ENCODE peak calls at places on chromosomes 16 and 17, in eight cellular contexts. One of them, this sample, is unnamed.

GRCh38 chr17:30588798-30589247 is 111.6 kb downstream of the GOSR1 start:
- DNase-seq in OCI-LY7: no peak
- DNase-seq in CD8-positive, alpha-beta T cell: no peak
- DNase-seq in left ventricle myocardium inferior: no peak
- DNase-seq in fibroblast of the aortic adventitia: no peak
- DNase-seq in MM.1S: no peak
- DNase-seq in tibial artery: no peak
- DNase-seq in fibroblast of pulmonary artery: no peak
- DNase-seq in this sample: no peak

GRCh38 chr16:4349332-4349731 is 1.8 kb downstream of the PAM16 start:
- DNase-seq in OCI-LY7: no peak
- DNase-seq in CD8-positive, alpha-beta T cell: no peak
- DNase-seq in left ventricle myocardium inferior: no peak
- DNase-seq in fibroblast of the aortic adventitia: no peak
- DNase-seq in MM.1S: no peak
- DNase-seq in tibial artery: no peak
- DNase-seq in fibroblast of pulmonary artery: no peak
- DNase-seq in this sample: no peak

GRCh38 chr17:29918922-29919856 is 10.8 kb downstream of the SSH2 start:
- DNase-seq in OCI-LY7: no peak
- DNase-seq in CD8-positive, alpha-beta T cell: no peak
- DNase-seq in left ventricle myocardium inferior: no peak
- DNase-seq in fibroblast of the aortic adventitia: peak; percentile 51
- DNase-seq in MM.1S: no peak
- DNase-seq in tibial artery: no peak
- DNase-seq in fibroblast of pulmonary artery: peak; percentile 55
- DNase-seq in this sample: no peak

GRCh38 chr17:68356520-68356919 is 65.2 kb downstream of the ARSG start:
- DNase-seq in OCI-LY7: no peak
- DNase-seq in CD8-positive, alpha-beta T cell: peak; percentile 68
- DNase-seq in left ventricle myocardium inferior: no peak
- DNase-seq in fibroblast of the aortic adventitia: no peak
- DNase-seq in MM.1S: no peak
- DNase-seq in tibial artery: no peak
- DNase-seq in fibroblast of pulmonary artery: no peak
- DNase-seq in this sample: no peak

GRCh38 chr17:75525806-75526554 is 483 bp downstream of the LLGL2 start:
- DNase-seq in OCI-LY7: no peak
- DNase-seq in CD8-positive, alpha-beta T cell: peak; percentile 20
- DNase-seq in left ventricle myocardium inferior: no peak
- DNase-seq in fibroblast of the aortic adventitia: no peak
- DNase-seq in MM.1S: no peak
- DNase-seq in tibial artery: no peak
- DNase-seq in fibroblast of pulmonary artery: no peak
- DNase-seq in this sample: no peak

GRCh38 chr17:55743103-55743679 is 7.7 kb upstream of the PCTP start:
- DNase-seq in OCI-LY7: no peak
- DNase-seq in CD8-positive, alpha-beta T cell: no peak
- DNase-seq in left ventricle myocardium inferior: no peak
- DNase-seq in fibroblast of the aortic adventitia: peak; percentile 25
- DNase-seq in MM.1S: no peak
- DNase-seq in tibial artery: no peak
- DNase-seq in fibroblast of pulmonary artery: no peak
- DNase-seq in this sample: no peak

GRCh38 chr16:29877266-29877961 is 14.4 kb upstream of the CDIPT start:
- DNase-seq in OCI-LY7: peak; percentile 95
- DNase-seq in CD8-positive, alpha-beta T cell: peak; percentile 24
- DNase-seq in left ventricle myocardium inferior: no peak
- DNase-seq in fibroblast of the aortic adventitia: no peak
- DNase-seq in MM.1S: peak; percentile 65
- DNase-seq in tibial artery: no peak
- DNase-seq in fibroblast of pulmonary artery: peak; percentile 36
- DNase-seq in this sample: no peak

GRCh38 chr16:703406-703805 is 2.2 kb downstream of the FBXL16 start:
- DNase-seq in OCI-LY7: no peak
- DNase-seq in CD8-positive, alpha-beta T cell: no peak
- DNase-seq in left ventricle myocardium inferior: no peak
- DNase-seq in fibroblast of the aortic adventitia: no peak
- DNase-seq in MM.1S: no peak
- DNase-seq in tibial artery: no peak
- DNase-seq in fibroblast of pulmonary artery: no peak
- DNase-seq in this sample: no peak

GRCh38 chr16:76059701-76060100 is 217.5 kb upstream of the CNTNAP4 start:
- DNase-seq in OCI-LY7: no peak
- DNase-seq in CD8-positive, alpha-beta T cell: no peak
- DNase-seq in left ventricle myocardium inferior: no peak
- DNase-seq in fibroblast of the aortic adventitia: no peak
- DNase-seq in MM.1S: no peak
- DNase-seq in tibial artery: no peak
- DNase-seq in fibroblast of pulmonary artery: no peak
- DNase-seq in this sample: no peak

GRCh38 chr16:11139624-11140375 is 116.2 kb downstream of the SOCS1 start:
- DNase-seq in OCI-LY7: no peak
- DNase-seq in CD8-positive, alpha-beta T cell: peak; percentile 44
- DNase-seq in left ventricle myocardium inferior: no peak
- DNase-seq in fibroblast of the aortic adventitia: no peak
- DNase-seq in MM.1S: no peak
- DNase-seq in tibial artery: peak; percentile 66
- DNase-seq in fibroblast of pulmonary artery: no peak
- DNase-seq in this sample: no peak
- H3K4me3 ChIP-seq in OCI-LY7: no peak overlapping the region
- H3K4me3 ChIP-seq in CD8-positive, alpha-beta T cell: peak overlapping the region; percentile 25
- H3K4me3 ChIP-seq in left ventricle myocardium inferior: no peak overlapping the region
- H3K4me3 ChIP-seq in fibroblast of the aortic adventitia: no peak overlapping the region
- H3K4me3 ChIP-seq in MM.1S: no peak overlapping the region
- H3K4me3 ChIP-seq in tibial artery: no peak overlapping the region
- H3K4me3 ChIP-seq in fibroblast of pulmonary artery: no peak overlapping the region
- H3K4me3 ChIP-seq in this sample: no peak overlapping the region

GRCh38 chr17:81364278-81365147 is 30.7 kb upstream of the BAHCC1 start:
- DNase-seq in OCI-LY7: no peak
- DNase-seq in CD8-positive, alpha-beta T cell: no peak
- DNase-seq in left ventricle myocardium inferior: no peak
- DNase-seq in fibroblast of the aortic adventitia: no peak
- DNase-seq in MM.1S: no peak
- DNase-seq in tibial artery: no peak
- DNase-seq in fibroblast of pulmonary artery: no peak
- DNase-seq in this sample: no peak

GRCh38 chr17:81365601-81366585 is 29.4 kb upstream of the BAHCC1 start:
- DNase-seq in OCI-LY7: peak; percentile 46
- DNase-seq in CD8-positive, alpha-beta T cell: no peak
- DNase-seq in left ventricle myocardium inferior: no peak
- DNase-seq in fibroblast of the aortic adventitia: peak; percentile 84
- DNase-seq in MM.1S: no peak
- DNase-seq in tibial artery: no peak
- DNase-seq in fibroblast of pulmonary artery: peak; percentile 73
- DNase-seq in this sample: no peak

GRCh38 chr17:81367171-81367570 is 28.1 kb upstream of the BAHCC1 start:
- DNase-seq in OCI-LY7: no peak
- DNase-seq in CD8-positive, alpha-beta T cell: no peak
- DNase-seq in left ventricle myocardium inferior: no peak
- DNase-seq in fibroblast of the aortic adventitia: no peak
- DNase-seq in MM.1S: no peak
- DNase-seq in tibial artery: no peak
- DNase-seq in fibroblast of pulmonary artery: no peak
- DNase-seq in this sample: no peak

GRCh38 chr17:81366648-81367047 is 28.6 kb upstream of the BAHCC1 start:
- DNase-seq in OCI-LY7: no peak
- DNase-seq in CD8-positive, alpha-beta T cell: no peak
- DNase-seq in left ventricle myocardium inferior: no peak
- DNase-seq in fibroblast of the aortic adventitia: no peak
- DNase-seq in MM.1S: no peak
- DNase-seq in tibial artery: no peak
- DNase-seq in fibroblast of pulmonary artery: no peak
- DNase-seq in this sample: no peak

GRCh38 chr17:81365148-81365600 is 30.1 kb upstream of the BAHCC1 start:
- DNase-seq in OCI-LY7: no peak
- DNase-seq in CD8-positive, alpha-beta T cell: no peak
- DNase-seq in left ventricle myocardium inferior: no peak
- DNase-seq in fibroblast of the aortic adventitia: peak; percentile 64
- DNase-seq in MM.1S: no peak
- DNase-seq in tibial artery: no peak
- DNase-seq in fibroblast of pulmonary artery: peak; percentile 68
- DNase-seq in this sample: peak; percentile 46
- H3K4me3 ChIP-seq in OCI-LY7: no peak overlapping the region
- H3K4me3 ChIP-seq in CD8-positive, alpha-beta T cell: no peak overlapping the region
- H3K4me3 ChIP-seq in left ventricle myocardium inferior: peak overlapping the region; percentile 53
- H3K4me3 ChIP-seq in fibroblast of the aortic adventitia: peak overlapping the region; percentile 37
- H3K4me3 ChIP-seq in MM.1S: no peak overlapping the region
- H3K4me3 ChIP-seq in tibial artery: peak overlapping the region; percentile 21
- H3K4me3 ChIP-seq in fibroblast of pulmonary artery: peak overlapping the region; percentile 34
- H3K4me3 ChIP-seq in this sample: peak overlapping the region; percentile 35

DNA sequence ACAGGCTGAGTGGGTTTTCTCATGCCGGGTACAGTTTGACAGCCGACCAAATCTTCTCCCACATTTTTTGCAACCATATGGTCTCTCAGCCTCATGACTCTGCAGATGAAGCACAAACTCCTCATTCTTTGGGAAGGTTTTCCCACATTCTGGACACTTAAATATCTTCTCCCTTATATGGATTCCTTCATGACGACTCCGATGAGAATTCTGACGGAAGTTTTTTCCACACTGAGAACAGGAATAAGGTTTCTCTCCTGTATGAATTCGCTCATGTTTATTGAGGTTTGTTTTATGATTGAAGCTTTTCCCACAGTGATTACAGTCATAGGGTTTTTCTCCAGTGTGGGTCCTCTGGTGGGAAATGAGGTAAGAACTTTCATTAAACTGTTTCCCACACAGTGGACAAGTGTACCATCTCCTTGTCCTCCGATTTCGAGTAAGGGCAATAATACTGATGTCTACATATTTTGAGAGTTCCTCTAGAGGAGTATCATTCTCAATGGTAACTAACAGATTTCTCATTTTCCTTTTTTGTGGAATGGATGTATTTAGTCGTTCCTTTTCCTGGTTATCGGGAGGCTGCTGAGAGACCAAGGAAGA is 10.9 kb downstream of the ZNF200 start:
- DNase-seq in OCI-LY7: no peak
- DNase-seq in CD8-positive, alpha-beta T cell: no peak
- DNase-seq in left ventricle myocardium inferior: no peak
- DNase-seq in fibroblast of the aortic adventitia: peak; percentile 4
- DNase-seq in MM.1S: no peak
- DNase-seq in tibial artery: no peak
- DNase-seq in fibroblast of pulmonary artery: peak; percentile 14
- DNase-seq in this sample: no peak
- H3K4me3 ChIP-seq in OCI-LY7: no peak overlapping the region
- H3K4me3 ChIP-seq in CD8-positive, alpha-beta T cell: no peak overlapping the region
- H3K4me3 ChIP-seq in left ventricle myocardium inferior: no peak overlapping the region
- H3K4me3 ChIP-seq in fibroblast of the aortic adventitia: no peak overlapping the region
- H3K4me3 ChIP-seq in MM.1S: no peak overlapping the region
- H3K4me3 ChIP-seq in tibial artery: no peak overlapping the region
- H3K4me3 ChIP-seq in fibroblast of pulmonary artery: no peak overlapping the region
- H3K4me3 ChIP-seq in this sample: no peak overlapping the region

DNA sequence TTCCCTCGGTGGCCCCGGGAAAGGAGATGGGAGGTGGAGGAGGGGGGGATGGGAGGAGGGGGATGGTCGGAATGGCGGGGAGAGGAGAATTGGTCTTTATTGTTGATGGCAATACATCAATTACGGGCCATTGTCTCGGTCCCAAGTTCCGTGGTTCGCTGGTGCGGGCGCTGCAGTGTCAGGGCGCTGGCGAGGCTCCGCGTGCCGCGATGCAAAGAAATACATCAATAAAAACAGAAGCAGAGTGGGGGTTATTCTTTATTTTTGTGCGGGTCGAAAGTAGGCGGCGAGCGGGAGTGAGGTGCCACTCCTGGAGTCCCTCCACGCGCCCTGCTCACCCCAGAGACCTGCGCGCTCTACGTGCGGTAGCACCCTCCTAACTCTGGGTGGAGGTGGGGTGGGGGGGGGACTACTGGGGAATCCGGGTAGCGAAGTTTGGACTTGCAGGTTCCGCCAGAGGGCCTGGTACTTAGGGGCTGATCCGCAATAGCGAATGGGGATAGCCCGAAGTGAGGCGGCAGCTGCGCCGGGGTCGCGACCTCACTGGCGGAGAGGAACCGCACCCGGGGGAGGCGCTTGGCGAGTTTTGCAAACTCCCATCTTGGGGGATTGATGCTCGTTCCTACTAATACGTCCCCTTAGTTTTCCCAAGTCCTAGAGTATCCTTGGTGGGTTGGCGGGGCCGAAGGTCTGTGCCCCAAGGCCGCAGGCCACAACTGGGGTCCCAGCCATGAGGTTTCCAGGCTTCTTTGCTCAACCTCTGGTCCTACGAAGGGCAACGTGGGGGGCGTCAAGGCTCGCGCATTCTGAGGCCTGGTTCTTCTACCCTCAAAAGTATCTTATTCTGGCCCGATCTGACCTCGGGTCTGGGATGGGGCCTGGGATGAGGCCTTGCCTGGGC is 3.5 kb upstream of the SALL1 start:
- DNase-seq in OCI-LY7: no peak
- DNase-seq in CD8-positive, alpha-beta T cell: no peak
- DNase-seq in left ventricle myocardium inferior: no peak
- DNase-seq in fibroblast of the aortic adventitia: no peak
- DNase-seq in MM.1S: no peak
- DNase-seq in tibial artery: no peak
- DNase-seq in fibroblast of pulmonary artery: no peak
- DNase-seq in this sample: no peak
- H3K4me3 ChIP-seq in OCI-LY7: no peak overlapping the region
- H3K4me3 ChIP-seq in CD8-positive, alpha-beta T cell: no peak overlapping the region
- H3K4me3 ChIP-seq in left ventricle myocardium inferior: peak overlapping the region; percentile 48
- H3K4me3 ChIP-seq in fibroblast of the aortic adventitia: peak overlapping the region; percentile 45
- H3K4me3 ChIP-seq in MM.1S: peak overlapping the region; percentile 41
- H3K4me3 ChIP-seq in tibial artery: no peak overlapping the region
- H3K4me3 ChIP-seq in fibroblast of pulmonary artery: no peak overlapping the region
- H3K4me3 ChIP-seq in this sample: peak overlapping the region; percentile 76

GRCh38 chr16:71645450-71645849 is 19.5 kb downstream of the MARVELD3 start:
- DNase-seq in OCI-LY7: peak; percentile 52
- DNase-seq in CD8-positive, alpha-beta T cell: no peak
- DNase-seq in left ventricle myocardium inferior: no peak
- DNase-seq in fibroblast of the aortic adventitia: peak; percentile 16
- DNase-seq in MM.1S: peak; percentile 38
- DNase-seq in tibial artery: no peak
- DNase-seq in fibroblast of pulmonary artery: peak; percentile 40
- DNase-seq in this sample: peak; percentile 9
- H3K4me3 ChIP-seq in OCI-LY7: no peak overlapping the region
- H3K4me3 ChIP-seq in CD8-positive, alpha-beta T cell: no peak overlapping the region
- H3K4me3 ChIP-seq in left ventricle myocardium inferior: no peak overlapping the region
- H3K4me3 ChIP-seq in fibroblast of the aortic adventitia: no peak overlapping the region
- H3K4me3 ChIP-seq in MM.1S: no peak overlapping the region
- H3K4me3 ChIP-seq in tibial artery: no peak overlapping the region
- H3K4me3 ChIP-seq in fibroblast of pulmonary artery: no peak overlapping the region
- H3K4me3 ChIP-seq in this sample: no peak overlapping the region